ENCODE peak calls at places on chromosomes 16 and 17, in four cellular contexts. One of them, this sample, is unnamed.
A peak's percentile ranks its signal among the peaks of the same experiment; 100 is the strongest.

GRCh38 chr16:8753411-8754054 is 43.9 kb downstream of the TMEM186 start:
- DNase-seq in HepG2: no peak
- DNase-seq in HCT116: no peak
- DNase-seq in K562: no peak
- DNase-seq in this sample: no peak

GRCh38 chr16:29023279-29024278 is 38.7 kb downstream of the LAT start:
- DNase-seq in HCT116: no peak
- DNase-seq in HepG2: no peak
- DNase-seq in K562: no peak
- DNase-seq in this sample: no peak

GRCh38 chr16:88650749-88651275 is at the start of gene CYBA:
- DNase-seq in HepG2: peak; percentile 83
- DNase-seq in K562: peak; percentile 97
- DNase-seq in HCT116: peak; percentile 57
- DNase-seq in this sample: no peak

GRCh38 chr16:86243123-86243473 is 267.2 kb upstream of the FOXF1 start:
- DNase-seq in K562: no peak
- DNase-seq in HCT116: no peak
- DNase-seq in HepG2: no peak
- DNase-seq in this sample: no peak

GRCh38 chr16:84406006-84406963 is 37.9 kb downstream of the ATP2C2 start:
- DNase-seq in HepG2: no peak
- DNase-seq in HCT116: no peak
- DNase-seq in K562: peak; percentile 51
- DNase-seq in this sample: no peak

GRCh38 chr17:22703786-22704441 is 1011.6 kb downstream of the KCNJ18 start:
- DNase-seq in HCT116: no peak
- DNase-seq in HepG2: no peak
- DNase-seq in K562: peak; percentile 61
- DNase-seq in this sample: peak; percentile 54

GRCh38 chr17:58338907-58339774 is 10.5 kb upstream of the TSPOAP1 start:
- DNase-seq in HCT116: no peak
- DNase-seq in HepG2: peak; percentile 38
- DNase-seq in K562: peak; percentile 79
- DNase-seq in this sample: no peak

GRCh38 chr17:78678711-78679110 is 101.5 kb upstream of the DNAH17 start:
- DNase-seq in HepG2: no peak
- DNase-seq in K562: no peak
- DNase-seq in HCT116: no peak
- DNase-seq in this sample: no peak

GRCh38 chr17:56158344-56158743 is 5.1 kb downstream of the ANKFN1 start:
- DNase-seq in K562: no peak
- DNase-seq in HCT116: no peak
- DNase-seq in HepG2: no peak
- DNase-seq in this sample: no peak

GRCh38 chr17:13017623-13018462 is at the start of gene ELAC2:
- DNase-seq in K562: peak; percentile 88
- DNase-seq in HepG2: peak; percentile 97
- DNase-seq in HCT116: peak; percentile 97
- DNase-seq in this sample: peak; percentile 93

GRCh38 chr17:59527325-59527917 is 38.0 kb upstream of the DHX40 start:
- DNase-seq in HepG2: no peak
- DNase-seq in HCT116: no peak
- DNase-seq in K562: no peak
- DNase-seq in this sample: no peak

GRCh38 chr17:8629371-8630226 is 926 bp downstream of the MYH10 start:
- DNase-seq in HepG2: no peak
- DNase-seq in K562: peak; percentile 39
- DNase-seq in HCT116: no peak
- DNase-seq in this sample: peak; percentile 6

GRCh38 chr17:178292-179065 is 3.0 kb downstream of the DOC2B start:
- DNase-seq in HCT116: no peak
- DNase-seq in K562: no peak
- DNase-seq in HepG2: no peak
- DNase-seq in this sample: no peak

GRCh38 chr16:2386990-2387389 is 42.3 kb upstream of the CCNF start:
- DNase-seq in HCT116: peak; percentile 3
- DNase-seq in K562: no peak
- DNase-seq in HepG2: peak; percentile 28
- DNase-seq in this sample: no peak

GRCh38 chr16:29313559-29313887 is 93.0 kb downstream of the NPIPB11 start:
- DNase-seq in HCT116: no peak
- DNase-seq in K562: no peak
- DNase-seq in HepG2: no peak
- DNase-seq in this sample: no peak

GRCh38 chr16:67648764-67649407 is 3.9 kb downstream of the CARMIL2 start:
- DNase-seq in HCT116: no peak
- DNase-seq in HepG2: no peak
- DNase-seq in K562: no peak
- DNase-seq in this sample: no peak

GRCh38 chr17:67559381-67559966 is 158.3 kb upstream of the NOL11 start:
- DNase-seq in HCT116: no peak
- DNase-seq in HepG2: no peak
- DNase-seq in K562: peak; percentile 20
- DNase-seq in this sample: no peak

GRCh38 chr16:57143125-57143965 is 42.5 kb downstream of the PSME3IP1 start:
- DNase-seq in HCT116: no peak
- DNase-seq in K562: no peak
- DNase-seq in HepG2: no peak
- DNase-seq in this sample: no peak

GRCh38 chr16:5916711-5917191 is 819.2 kb upstream of the EEF2KMT start:
- DNase-seq in HepG2: no peak
- DNase-seq in K562: no peak
- DNase-seq in HCT116: no peak
- DNase-seq in this sample: no peak

GRCh38 chr17:81371910-81372760 is 23.1 kb upstream of the BAHCC1 start:
- DNase-seq in HepG2: no peak
- DNase-seq in HCT116: peak; percentile 35
- DNase-seq in K562: peak; percentile 44
- DNase-seq in this sample: peak; percentile 75

GRCh38 chr16:10200823-10201571 is 18.8 kb upstream of the GRIN2A start:
- DNase-seq in K562: no peak
- DNase-seq in HCT116: no peak
- DNase-seq in HepG2: no peak
- DNase-seq in this sample: no peak

GRCh38 chr17:9158545-9159452 is 137.5 kb downstream of the NTN1 start:
- DNase-seq in K562: no peak
- DNase-seq in HCT116: no peak
- DNase-seq in HepG2: no peak
- DNase-seq in this sample: no peak

GRCh38 chr17:10772425-10773380 is 31.2 kb downstream of the TMEM238L start:
- DNase-seq in HepG2: peak; percentile 33
- DNase-seq in K562: peak; percentile 46
- DNase-seq in HCT116: peak; percentile 26
- DNase-seq in this sample: peak; percentile 12

DNA sequence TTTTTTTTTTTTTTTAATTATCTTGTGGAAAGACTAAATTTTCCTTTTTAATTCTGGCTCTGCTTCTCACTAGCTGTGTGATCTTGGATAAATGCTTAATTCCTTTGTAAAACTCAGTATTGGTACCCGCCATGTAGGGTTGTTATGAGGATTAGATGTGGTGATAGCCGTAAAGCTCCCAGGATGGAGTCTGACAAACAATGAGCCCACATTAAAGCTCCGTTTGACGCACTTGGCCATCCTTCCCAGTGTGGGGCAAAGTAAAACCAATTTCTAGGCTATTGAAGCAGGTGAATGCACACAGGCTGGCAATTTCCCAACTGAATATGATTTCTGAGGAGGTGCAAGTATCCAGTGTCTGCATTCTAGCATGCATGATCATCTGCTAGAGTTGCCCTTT is 123.6 kb downstream of the MRTFB start:
- DNase-seq in HCT116: no peak
- DNase-seq in HepG2: no peak
- DNase-seq in K562: no peak
- DNase-seq in this sample: no peak
- TF ChIP-seq JUND in HCT116: no peak
- TF ChIP-seq JUND in HepG2: no peak
- TF ChIP-seq JUND in K562: no peak
- TF ChIP-seq JUND in this sample: no peak

GRCh38 chr17:40331743-40332641 is 23.0 kb downstream of the RARA start:
- DNase-seq in K562: no peak
- DNase-seq in HepG2: no peak
- DNase-seq in HCT116: no peak
- DNase-seq in this sample: peak; percentile 87

GRCh38 chr17:40329981-40330794 is 21.2 kb downstream of the RARA start:
- DNase-seq in HepG2: no peak
- DNase-seq in K562: peak; percentile 48
- DNase-seq in HCT116: no peak
- DNase-seq in this sample: no peak

GRCh38 chr17:40328386-40328766 is 19.4 kb downstream of the RARA start:
- DNase-seq in K562: no peak
- DNase-seq in HepG2: no peak
- DNase-seq in HCT116: no peak
- DNase-seq in this sample: no peak

GRCh38 chr17:40333781-40334453 is 24.9 kb downstream of the RARA start:
- DNase-seq in K562: no peak
- DNase-seq in HCT116: no peak
- DNase-seq in HepG2: no peak
- DNase-seq in this sample: no peak

GRCh38 chr17:40330850-40331470 is 22.0 kb downstream of the RARA start:
- DNase-seq in HepG2: no peak
- DNase-seq in K562: no peak
- DNase-seq in HCT116: no peak
- DNase-seq in this sample: no peak
- TF ChIP-seq JUND in HepG2: no peak
- TF ChIP-seq JUND in K562: no peak
- TF ChIP-seq JUND in HCT116: no peak
- TF ChIP-seq JUND in this sample: no peak

DNA sequence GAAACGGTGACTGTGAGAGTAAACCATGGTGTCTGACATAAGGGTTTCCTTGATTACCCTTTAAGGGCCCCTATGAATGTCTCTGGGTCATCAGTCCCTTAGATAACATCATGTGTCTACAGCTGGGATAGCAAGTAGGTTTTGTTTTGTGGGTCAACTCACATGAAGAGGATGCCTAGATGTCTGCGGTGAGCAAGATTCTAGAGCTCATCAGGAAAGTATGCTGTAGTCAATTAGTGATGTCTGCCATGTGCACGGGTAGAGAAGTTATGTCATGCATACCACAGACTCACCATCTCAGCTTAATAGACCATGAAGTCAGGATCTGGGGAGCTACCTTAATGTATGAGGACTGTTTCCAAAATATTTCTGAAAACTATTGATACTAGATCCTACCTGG is 57.5 kb downstream of the CDH13 start:
- DNase-seq in HepG2: no peak
- DNase-seq in K562: no peak
- DNase-seq in HCT116: no peak
- DNase-seq in this sample: no peak
- TF ChIP-seq JUND in HepG2: no peak
- TF ChIP-seq JUND in K562: no peak
- TF ChIP-seq JUND in HCT116: no peak
- TF ChIP-seq JUND in this sample: no peak

GRCh38 chr17:15392326-15392739 is 50.9 kb upstream of the TEKT3 start:
- DNase-seq in HepG2: no peak
- DNase-seq in K562: no peak
- DNase-seq in HCT116: no peak
- DNase-seq in this sample: no peak
- TF ChIP-seq JUND in HepG2: no peak
- TF ChIP-seq JUND in K562: no peak
- TF ChIP-seq JUND in HCT116: no peak
- TF ChIP-seq JUND in this sample: no peak

GRCh38 chr17:49554694-49555494 is 20.8 kb upstream of the NXPH3 start:
- DNase-seq in HepG2: no peak
- DNase-seq in K562: no peak
- DNase-seq in HCT116: no peak
- DNase-seq in this sample: no peak
- TF ChIP-seq JUND in HepG2: no peak
- TF ChIP-seq JUND in K562: no peak
- TF ChIP-seq JUND in HCT116: no peak
- TF ChIP-seq JUND in this sample: no peak

DNA sequence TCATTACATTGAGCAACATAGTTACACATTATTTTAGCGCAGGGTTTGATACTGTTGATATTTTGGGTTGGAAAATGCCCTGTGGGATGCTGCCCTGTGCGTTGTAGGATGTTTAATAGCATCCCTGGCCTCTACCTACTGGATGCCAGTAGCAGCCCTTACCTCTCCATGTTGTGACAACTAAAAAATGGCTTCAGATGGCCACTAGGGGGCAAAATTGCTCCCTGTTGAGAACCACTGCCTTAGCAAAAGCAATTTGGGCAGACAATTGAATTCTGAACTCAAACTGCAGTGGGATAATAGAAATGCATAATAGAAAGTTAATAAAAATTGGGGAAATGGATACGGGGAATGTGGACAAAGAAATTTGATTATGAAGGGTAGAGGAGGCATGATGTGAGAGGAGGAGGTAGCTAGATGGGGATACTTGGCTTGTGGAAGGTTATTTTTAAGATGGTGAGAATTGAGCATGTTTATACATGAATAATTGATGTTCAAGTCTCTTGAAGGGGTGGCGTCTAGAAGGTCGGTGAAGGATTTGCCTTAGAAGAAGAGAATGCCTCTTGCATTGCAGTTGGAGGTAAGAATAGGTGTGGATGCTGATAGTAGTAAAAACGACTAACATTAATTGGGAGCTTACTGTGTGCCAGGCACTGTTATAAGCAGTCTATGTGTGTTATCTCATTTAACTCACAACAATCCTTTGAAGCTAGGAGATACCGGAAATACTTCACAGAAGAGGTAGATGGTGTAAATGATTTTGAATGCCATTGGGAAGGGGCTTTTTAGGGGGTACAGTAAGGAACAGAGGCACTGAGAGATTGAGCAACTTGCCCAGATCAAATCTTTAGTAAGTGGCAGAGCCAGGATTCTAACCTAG is 19.0 kb downstream of the HEATR9 start:
- DNase-seq in HCT116: peak; percentile 33
- DNase-seq in HepG2: peak; percentile 64
- DNase-seq in K562: peak; percentile 56
- DNase-seq in this sample: peak; percentile 64
- TF ChIP-seq JUND in HCT116: no peak
- TF ChIP-seq JUND in HepG2: no peak
- TF ChIP-seq JUND in K562: no peak
- TF ChIP-seq JUND in this sample: no peak

GRCh38 chr17:49224198-49224996 is 6.2 kb downstream of the PHOSPHO1 start:
- DNase-seq in HepG2: no peak
- DNase-seq in K562: no peak
- DNase-seq in HCT116: no peak
- DNase-seq in this sample: no peak
- TF ChIP-seq JUND in HepG2: no peak
- TF ChIP-seq JUND in K562: no peak
- TF ChIP-seq JUND in HCT116: no peak
- TF ChIP-seq JUND in this sample: no peak

This sample was measured in T47D.